ENCODE peak calls at places on chromosomes 4 and X, in nine cellular contexts. One of them, this sample, is unnamed.

GRCh38 chr4:124777007-124777406 is 64.5 kb upstream of the ANKRD50 start:
- DNase-seq in CD4-positive, alpha-beta T cell: no peak
- DNase-seq in lower leg skin: no peak
- DNase-seq in fibroblast of mammary gland: no peak
- DNase-seq in progenitor cell of endocrine pancreas: no peak
- DNase-seq in uterus: no peak
- DNase-seq in stomach: peak
- DNase-seq in A673: no peak
- DNase-seq in mesothelial cell of epicardium: no peak
- DNase-seq in this sample: no peak

GRCh38 chr4:56220261-56220660 is 167.0 kb downstream of the AASDH start:
- DNase-seq in mesothelial cell of epicardium: no peak
- DNase-seq in CD4-positive, alpha-beta T cell: no peak
- DNase-seq in uterus: no peak
- DNase-seq in stomach: no peak
- DNase-seq in fibroblast of mammary gland: peak
- DNase-seq in progenitor cell of endocrine pancreas: no peak
- DNase-seq in lower leg skin: no peak
- DNase-seq in A673: no peak
- DNase-seq in this sample: no peak

GRCh38 chr4:109972786-109973528 is 60.3 kb downstream of the EGF start:
- DNase-seq in uterus: no peak
- DNase-seq in lower leg skin: no peak
- DNase-seq in A673: no peak
- DNase-seq in stomach: no peak
- DNase-seq in CD4-positive, alpha-beta T cell: no peak
- DNase-seq in progenitor cell of endocrine pancreas: no peak
- DNase-seq in mesothelial cell of epicardium: no peak
- DNase-seq in fibroblast of mammary gland: no peak
- DNase-seq in this sample: no peak

GRCh38 chrX:1673337-1673736 is 58.5 kb downstream of the ASMT start:
- DNase-seq in uterus: no peak
- DNase-seq in A673: peak
- DNase-seq in lower leg skin: peak
- DNase-seq in CD4-positive, alpha-beta T cell: peak
- DNase-seq in progenitor cell of endocrine pancreas: no peak
- DNase-seq in fibroblast of mammary gland: peak
- DNase-seq in mesothelial cell of epicardium: no peak
- DNase-seq in stomach: no peak
- DNase-seq in this sample: peak

GRCh38 chr4:42515156-42515884 is 118.0 kb downstream of the SHISA3 start:
- DNase-seq in progenitor cell of endocrine pancreas: no peak
- DNase-seq in CD4-positive, alpha-beta T cell: no peak
- DNase-seq in A673: no peak
- DNase-seq in uterus: no peak
- DNase-seq in fibroblast of mammary gland: peak
- DNase-seq in mesothelial cell of epicardium: no peak
- DNase-seq in stomach: no peak
- DNase-seq in lower leg skin: no peak
- DNase-seq in this sample: peak

GRCh38 chr4:88204882-88205281 is 46.4 kb upstream of the ABCG2 start:
- DNase-seq in progenitor cell of endocrine pancreas: no peak
- DNase-seq in uterus: no peak
- DNase-seq in A673: no peak
- DNase-seq in mesothelial cell of epicardium: no peak
- DNase-seq in CD4-positive, alpha-beta T cell: no peak
- DNase-seq in fibroblast of mammary gland: no peak
- DNase-seq in lower leg skin: no peak
- DNase-seq in stomach: no peak
- DNase-seq in this sample: no peak

GRCh38 chrX:125289920-125290319 is 29.8 kb upstream of the TEX13C start:
- DNase-seq in CD4-positive, alpha-beta T cell: no peak
- DNase-seq in lower leg skin: no peak
- DNase-seq in A673: no peak
- DNase-seq in fibroblast of mammary gland: no peak
- DNase-seq in uterus: no peak
- DNase-seq in progenitor cell of endocrine pancreas: no peak
- DNase-seq in mesothelial cell of epicardium: no peak
- DNase-seq in stomach: no peak
- DNase-seq in this sample: no peak

GRCh38 chr4:128831526-128832252 is 22.2 kb downstream of the JADE1 start:
- DNase-seq in progenitor cell of endocrine pancreas: no peak
- DNase-seq in uterus: no peak
- DNase-seq in mesothelial cell of epicardium: no peak
- DNase-seq in CD4-positive, alpha-beta T cell: no peak
- DNase-seq in lower leg skin: no peak
- DNase-seq in fibroblast of mammary gland: no peak
- DNase-seq in A673: peak
- DNase-seq in stomach: no peak
- DNase-seq in this sample: peak

GRCh38 chr4:94802091-94802490 is 44.3 kb downstream of the BMPR1B start:
- DNase-seq in uterus: no peak
- DNase-seq in lower leg skin: no peak
- DNase-seq in mesothelial cell of epicardium: no peak
- DNase-seq in progenitor cell of endocrine pancreas: no peak
- DNase-seq in fibroblast of mammary gland: no peak
- DNase-seq in CD4-positive, alpha-beta T cell: no peak
- DNase-seq in stomach: no peak
- DNase-seq in A673: no peak
- DNase-seq in this sample: no peak

GRCh38 chr4:139118365-139118764 is 58.7 kb downstream of the ELF2 start:
- DNase-seq in lower leg skin: no peak
- DNase-seq in fibroblast of mammary gland: no peak
- DNase-seq in CD4-positive, alpha-beta T cell: no peak
- DNase-seq in uterus: no peak
- DNase-seq in mesothelial cell of epicardium: no peak
- DNase-seq in stomach: no peak
- DNase-seq in progenitor cell of endocrine pancreas: no peak
- DNase-seq in A673: no peak
- DNase-seq in this sample: no peak

GRCh38 chr4:48710446-48711209 is 69.5 kb downstream of the FRYL start:
- DNase-seq in A673: no peak
- DNase-seq in mesothelial cell of epicardium: no peak
- DNase-seq in stomach: no peak
- DNase-seq in CD4-positive, alpha-beta T cell: no peak
- DNase-seq in progenitor cell of endocrine pancreas: no peak
- DNase-seq in uterus: no peak
- DNase-seq in fibroblast of mammary gland: peak
- DNase-seq in lower leg skin: no peak
- DNase-seq in this sample: no peak

GRCh38 chr4:121397434-121397833 is 16.6 kb upstream of the QRFPR start:
- DNase-seq in A673: no peak
- DNase-seq in progenitor cell of endocrine pancreas: no peak
- DNase-seq in CD4-positive, alpha-beta T cell: no peak
- DNase-seq in fibroblast of mammary gland: no peak
- DNase-seq in uterus: no peak
- DNase-seq in lower leg skin: no peak
- DNase-seq in mesothelial cell of epicardium: no peak
- DNase-seq in stomach: no peak
- DNase-seq in this sample: no peak

GRCh38 chr4:182202650-182203049 is 40.6 kb upstream of the TENM3 start:
- DNase-seq in fibroblast of mammary gland: no peak
- DNase-seq in progenitor cell of endocrine pancreas: no peak
- DNase-seq in A673: no peak
- DNase-seq in uterus: no peak
- DNase-seq in lower leg skin: no peak
- DNase-seq in mesothelial cell of epicardium: no peak
- DNase-seq in CD4-positive, alpha-beta T cell: no peak
- DNase-seq in stomach: no peak
- DNase-seq in this sample: no peak

GRCh38 chr4:174080361-174080760 is 203.1 kb downstream of the FBXO8 start:
- DNase-seq in lower leg skin: no peak
- DNase-seq in fibroblast of mammary gland: peak
- DNase-seq in A673: no peak
- DNase-seq in CD4-positive, alpha-beta T cell: no peak
- DNase-seq in stomach: no peak
- DNase-seq in progenitor cell of endocrine pancreas: no peak
- DNase-seq in uterus: no peak
- DNase-seq in mesothelial cell of epicardium: no peak
- DNase-seq in this sample: no peak

GRCh38 chrX:154004315-154004714 is 15.4 kb downstream of the IRAK1 start:
- DNase-seq in mesothelial cell of epicardium: no peak
- DNase-seq in A673: no peak
- DNase-seq in progenitor cell of endocrine pancreas: no peak
- DNase-seq in fibroblast of mammary gland: no peak
- DNase-seq in stomach: no peak
- DNase-seq in CD4-positive, alpha-beta T cell: no peak
- DNase-seq in lower leg skin: no peak
- DNase-seq in uterus: no peak
- DNase-seq in this sample: no peak

GRCh38 chr4:113784497-113785254 is 23.1 kb upstream of the CAMK2D start:
- DNase-seq in progenitor cell of endocrine pancreas: no peak
- DNase-seq in stomach: no peak
- DNase-seq in uterus: no peak
- DNase-seq in mesothelial cell of epicardium: no peak
- DNase-seq in A673: peak
- DNase-seq in CD4-positive, alpha-beta T cell: no peak
- DNase-seq in fibroblast of mammary gland: peak
- DNase-seq in lower leg skin: no peak
- DNase-seq in this sample: no peak

GRCh38 chr4:113783289-113783688 is 21.8 kb upstream of the CAMK2D start:
- DNase-seq in lower leg skin: no peak
- DNase-seq in mesothelial cell of epicardium: no peak
- DNase-seq in progenitor cell of endocrine pancreas: no peak
- DNase-seq in fibroblast of mammary gland: no peak
- DNase-seq in CD4-positive, alpha-beta T cell: no peak
- DNase-seq in uterus: no peak
- DNase-seq in stomach: no peak
- DNase-seq in A673: no peak
- DNase-seq in this sample: no peak

GRCh38 chr4:113776679-113777078 is 15.1 kb upstream of the CAMK2D start:
- DNase-seq in A673: no peak
- DNase-seq in lower leg skin: no peak
- DNase-seq in progenitor cell of endocrine pancreas: no peak
- DNase-seq in mesothelial cell of epicardium: no peak
- DNase-seq in stomach: no peak
- DNase-seq in CD4-positive, alpha-beta T cell: no peak
- DNase-seq in uterus: no peak
- DNase-seq in fibroblast of mammary gland: no peak
- DNase-seq in this sample: no peak

GRCh38 chr4:113776016-113776415 is 14.5 kb upstream of the CAMK2D start:
- DNase-seq in A673: no peak
- DNase-seq in CD4-positive, alpha-beta T cell: no peak
- DNase-seq in lower leg skin: no peak
- DNase-seq in mesothelial cell of epicardium: no peak
- DNase-seq in uterus: no peak
- DNase-seq in fibroblast of mammary gland: no peak
- DNase-seq in stomach: no peak
- DNase-seq in progenitor cell of endocrine pancreas: no peak
- DNase-seq in this sample: no peak

DNA sequence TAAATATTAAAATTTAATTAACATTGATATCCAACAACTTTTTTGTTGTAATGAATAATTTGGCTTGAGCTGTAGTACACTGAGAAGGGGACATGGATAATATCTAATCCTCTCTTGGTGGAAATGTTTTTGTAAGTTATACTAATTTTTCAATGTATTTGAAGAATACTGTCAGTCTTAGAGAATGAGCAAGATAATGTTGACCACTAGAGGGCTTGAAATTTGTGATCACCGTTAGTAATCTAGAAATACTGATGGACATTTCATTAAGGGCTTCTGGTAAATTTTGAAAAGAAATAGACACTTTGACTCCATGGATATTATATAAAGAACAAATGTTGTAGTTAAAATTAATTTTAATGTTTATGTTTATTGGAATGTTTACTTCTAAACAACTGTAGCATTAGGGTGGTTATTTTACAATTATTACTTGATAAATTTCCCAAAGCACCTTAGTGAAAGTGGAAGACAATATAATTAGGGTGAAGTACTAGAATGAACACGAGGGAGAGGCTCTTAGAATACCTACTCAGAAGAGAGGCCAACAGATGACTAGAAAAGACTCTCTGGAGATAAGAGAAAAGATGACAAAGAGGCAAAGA is 20.0 kb upstream of the CAMK2D start:
- DNase-seq in A673: peak
- DNase-seq in progenitor cell of endocrine pancreas: no peak
- DNase-seq in mesothelial cell of epicardium: no peak
- DNase-seq in stomach: no peak
- DNase-seq in fibroblast of mammary gland: peak
- DNase-seq in CD4-positive, alpha-beta T cell: no peak
- DNase-seq in uterus: no peak
- DNase-seq in lower leg skin: no peak
- DNase-seq in this sample: peak
- TF ChIP-seq CTCF in A673: peak
- TF ChIP-seq CTCF in progenitor cell of endocrine pancreas: peak
- TF ChIP-seq CTCF in mesothelial cell of epicardium: peak
- TF ChIP-seq CTCF in stomach: peak
- TF ChIP-seq CTCF in fibroblast of mammary gland: peak
- TF ChIP-seq CTCF in CD4-positive, alpha-beta T cell: peak
- TF ChIP-seq CTCF in uterus: peak
- TF ChIP-seq CTCF in lower leg skin: no peak
- TF ChIP-seq CTCF in this sample: peak

GRCh38 chr4:108030332-108030731 is 40.6 kb downstream of the HADH start:
- DNase-seq in fibroblast of mammary gland: peak
- DNase-seq in mesothelial cell of epicardium: peak
- DNase-seq in uterus: no peak
- DNase-seq in stomach: no peak
- DNase-seq in A673: peak
- DNase-seq in progenitor cell of endocrine pancreas: no peak
- DNase-seq in lower leg skin: no peak
- DNase-seq in CD4-positive, alpha-beta T cell: peak
- DNase-seq in this sample: peak
- TF ChIP-seq CTCF in fibroblast of mammary gland: peak
- TF ChIP-seq CTCF in mesothelial cell of epicardium: no peak
- TF ChIP-seq CTCF in uterus: peak
- TF ChIP-seq CTCF in stomach: no peak
- TF ChIP-seq CTCF in A673: peak
- TF ChIP-seq CTCF in progenitor cell of endocrine pancreas: peak
- TF ChIP-seq CTCF in lower leg skin: no peak
- TF ChIP-seq CTCF in CD4-positive, alpha-beta T cell: peak
- TF ChIP-seq CTCF in this sample: peak

GRCh38 chrX:145825896-145826295 is 8.3 kb downstream of the SLITRK2 start:
- DNase-seq in fibroblast of mammary gland: peak
- DNase-seq in uterus: no peak
- DNase-seq in A673: peak
- DNase-seq in progenitor cell of endocrine pancreas: no peak
- DNase-seq in CD4-positive, alpha-beta T cell: no peak
- DNase-seq in lower leg skin: no peak
- DNase-seq in stomach: no peak
- DNase-seq in mesothelial cell of epicardium: no peak
- DNase-seq in this sample: no peak
- TF ChIP-seq CTCF in fibroblast of mammary gland: peak
- TF ChIP-seq CTCF in uterus: no peak
- TF ChIP-seq CTCF in A673: peak
- TF ChIP-seq CTCF in progenitor cell of endocrine pancreas: peak
- TF ChIP-seq CTCF in CD4-positive, alpha-beta T cell: no peak
- TF ChIP-seq CTCF in lower leg skin: no peak
- TF ChIP-seq CTCF in stomach: no peak
- TF ChIP-seq CTCF in mesothelial cell of epicardium: peak
- TF ChIP-seq CTCF in this sample: peak

GRCh38 chr4:153159016-153159415 is 45.2 kb upstream of the TRIM2 start:
- DNase-seq in progenitor cell of endocrine pancreas: no peak
- DNase-seq in stomach: no peak
- DNase-seq in lower leg skin: no peak
- DNase-seq in A673: peak
- DNase-seq in uterus: no peak
- DNase-seq in fibroblast of mammary gland: no peak
- DNase-seq in CD4-positive, alpha-beta T cell: no peak
- DNase-seq in mesothelial cell of epicardium: no peak
- DNase-seq in this sample: no peak
- TF ChIP-seq CTCF in progenitor cell of endocrine pancreas: peak
- TF ChIP-seq CTCF in stomach: no peak
- TF ChIP-seq CTCF in lower leg skin: no peak
- TF ChIP-seq CTCF in A673: peak
- TF ChIP-seq CTCF in uterus: no peak
- TF ChIP-seq CTCF in fibroblast of mammary gland: peak
- TF ChIP-seq CTCF in CD4-positive, alpha-beta T cell: no peak
- TF ChIP-seq CTCF in mesothelial cell of epicardium: peak
- TF ChIP-seq CTCF in this sample: no peak